ENCODE peak calls at places on chromosomes 5 and 9, in eight cellular contexts. One of them, this sample, is unnamed.
A peak's percentile ranks its signal among the peaks of the same experiment; 100 is the strongest.

GRCh38 chr9:20376780-20377179 is 245.5 kb downstream of the MLLT3 start:
- DNase-seq in IMR-90: no peak
- DNase-seq in prostate gland: no peak
- DNase-seq in ovary: no peak
- DNase-seq in esophagus squamous epithelium: no peak
- DNase-seq in H1: no peak
- DNase-seq in Peyer's patch: no peak
- DNase-seq in A549: no peak
- DNase-seq in this sample: no peak

GRCh38 chr5:107652839-107653607 is 17.7 kb downstream of the EFNA5 start:
- DNase-seq in IMR-90: no peak
- DNase-seq in prostate gland: no peak
- DNase-seq in ovary: no peak
- DNase-seq in esophagus squamous epithelium: no peak
- DNase-seq in H1: no peak
- DNase-seq in Peyer's patch: no peak
- DNase-seq in A549: no peak
- DNase-seq in this sample: no peak

GRCh38 chr9:108142504-108143201 is 653.1 kb upstream of the KLF4 start:
- DNase-seq in IMR-90: peak; percentile 50
- DNase-seq in prostate gland: peak; percentile 95
- DNase-seq in ovary: peak; percentile 72
- DNase-seq in esophagus squamous epithelium: no peak
- DNase-seq in H1: no peak
- DNase-seq in Peyer's patch: peak; percentile 79
- DNase-seq in A549: no peak
- DNase-seq in this sample: peak; percentile 80

GRCh38 chr9:116806075-116806474 is 119.0 kb downstream of the TRIM32 start:
- DNase-seq in IMR-90: peak; percentile 16
- DNase-seq in prostate gland: no peak
- DNase-seq in ovary: no peak
- DNase-seq in esophagus squamous epithelium: no peak
- DNase-seq in H1: no peak
- DNase-seq in Peyer's patch: no peak
- DNase-seq in A549: no peak
- DNase-seq in this sample: no peak

GRCh38 chr9:136156216-136157120 is 37.8 kb upstream of the TMEM250 start:
- DNase-seq in IMR-90: no peak
- DNase-seq in prostate gland: no peak
- DNase-seq in ovary: no peak
- DNase-seq in esophagus squamous epithelium: no peak
- DNase-seq in H1: no peak
- DNase-seq in Peyer's patch: no peak
- DNase-seq in A549: no peak
- DNase-seq in this sample: no peak

GRCh38 chr9:37908283-37908682 is 4.4 kb upstream of the SLC25A51 start:
- DNase-seq in IMR-90: no peak
- DNase-seq in prostate gland: no peak
- DNase-seq in ovary: no peak
- DNase-seq in esophagus squamous epithelium: no peak
- DNase-seq in H1: no peak
- DNase-seq in Peyer's patch: no peak
- DNase-seq in A549: no peak
- DNase-seq in this sample: no peak

GRCh38 chr9:38339087-38339486 is 53.4 kb upstream of the ALDH1B1 start:
- DNase-seq in IMR-90: peak; percentile 61
- DNase-seq in prostate gland: no peak
- DNase-seq in ovary: no peak
- DNase-seq in esophagus squamous epithelium: no peak
- DNase-seq in H1: no peak
- DNase-seq in Peyer's patch: peak; percentile 27
- DNase-seq in A549: no peak
- DNase-seq in this sample: peak; percentile 83

GRCh38 chr5:34652916-34653315 is 3.2 kb upstream of the RAI14 start:
- DNase-seq in IMR-90: peak; percentile 74
- DNase-seq in prostate gland: no peak
- DNase-seq in ovary: no peak
- DNase-seq in esophagus squamous epithelium: no peak
- DNase-seq in H1: no peak
- DNase-seq in Peyer's patch: no peak
- DNase-seq in A549: no peak
- DNase-seq in this sample: no peak

GRCh38 chr5:98770911-98771322 is 2.5 kb upstream of the RGMB start:
- DNase-seq in IMR-90: peak; percentile 40
- DNase-seq in prostate gland: no peak
- DNase-seq in ovary: no peak
- DNase-seq in esophagus squamous epithelium: no peak
- DNase-seq in H1: no peak
- DNase-seq in Peyer's patch: no peak
- DNase-seq in A549: peak; percentile 33
- DNase-seq in this sample: no peak

GRCh38 chr5:172904643-172905345 is 54.4 kb upstream of the RPL26L1 start:
- DNase-seq in IMR-90: peak; percentile 84
- DNase-seq in prostate gland: peak; percentile 95
- DNase-seq in ovary: peak; percentile 62
- DNase-seq in esophagus squamous epithelium: no peak
- DNase-seq in H1: no peak
- DNase-seq in Peyer's patch: peak; percentile 93
- DNase-seq in A549: no peak
- DNase-seq in this sample: peak; percentile 85

GRCh38 chr5:172902497-172903472 is 56.4 kb upstream of the RPL26L1 start:
- DNase-seq in IMR-90: peak; percentile 99
- DNase-seq in prostate gland: peak; percentile 49
- DNase-seq in ovary: peak; percentile 91
- DNase-seq in esophagus squamous epithelium: no peak
- DNase-seq in H1: no peak
- DNase-seq in Peyer's patch: peak; percentile 75
- DNase-seq in A549: peak; percentile 82
- DNase-seq in this sample: peak; percentile 94

GRCh38 chr5:172905346-172905756 is 53.9 kb upstream of the RPL26L1 start:
- DNase-seq in IMR-90: no peak
- DNase-seq in prostate gland: no peak
- DNase-seq in ovary: peak; percentile 34
- DNase-seq in esophagus squamous epithelium: no peak
- DNase-seq in H1: no peak
- DNase-seq in Peyer's patch: no peak
- DNase-seq in A549: no peak
- DNase-seq in this sample: no peak

GRCh38 chr5:172903790-172904189 is 55.4 kb upstream of the RPL26L1 start:
- DNase-seq in IMR-90: peak; percentile 96
- DNase-seq in prostate gland: peak; percentile 68
- DNase-seq in ovary: peak; percentile 82
- DNase-seq in esophagus squamous epithelium: no peak
- DNase-seq in H1: no peak
- DNase-seq in Peyer's patch: peak; percentile 86
- DNase-seq in A549: no peak
- DNase-seq in this sample: peak; percentile 86

DNA sequence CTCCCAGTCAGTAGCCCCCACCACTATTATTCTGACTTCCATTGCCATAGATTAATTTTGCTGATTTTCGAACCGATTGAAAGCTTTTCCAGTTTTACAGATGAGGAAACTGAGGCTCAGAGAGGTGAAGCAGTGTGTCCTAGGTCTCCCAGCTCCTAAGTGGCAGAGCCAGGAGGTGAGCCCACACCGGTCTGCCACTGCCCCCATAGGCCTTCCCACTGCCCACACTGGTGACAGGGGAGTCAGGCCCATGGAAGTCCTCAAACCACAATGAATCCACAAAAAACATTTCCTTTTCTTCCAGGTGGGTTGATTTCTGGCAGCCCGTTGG is 54.9 kb upstream of the RPL26L1 start:
- DNase-seq in IMR-90: no peak
- DNase-seq in prostate gland: no peak
- DNase-seq in ovary: no peak
- DNase-seq in esophagus squamous epithelium: no peak
- DNase-seq in H1: no peak
- DNase-seq in Peyer's patch: no peak
- DNase-seq in A549: no peak
- DNase-seq in this sample: no peak
- H3K27ac ChIP-seq in IMR-90: peak overlapping the region; percentile 97
- H3K27ac ChIP-seq in prostate gland: peak overlapping the region; percentile 96
- H3K27ac ChIP-seq in ovary: peak overlapping the region; percentile 75
- H3K27ac ChIP-seq in esophagus squamous epithelium: peak overlapping the region; percentile 86
- H3K27ac ChIP-seq in H1: no peak overlapping the region
- H3K27ac ChIP-seq in Peyer's patch: peak overlapping the region; percentile 98
- H3K27ac ChIP-seq in A549: peak overlapping the region; percentile 99
- H3K27ac ChIP-seq in this sample: peak overlapping the region; percentile 97

DNA sequence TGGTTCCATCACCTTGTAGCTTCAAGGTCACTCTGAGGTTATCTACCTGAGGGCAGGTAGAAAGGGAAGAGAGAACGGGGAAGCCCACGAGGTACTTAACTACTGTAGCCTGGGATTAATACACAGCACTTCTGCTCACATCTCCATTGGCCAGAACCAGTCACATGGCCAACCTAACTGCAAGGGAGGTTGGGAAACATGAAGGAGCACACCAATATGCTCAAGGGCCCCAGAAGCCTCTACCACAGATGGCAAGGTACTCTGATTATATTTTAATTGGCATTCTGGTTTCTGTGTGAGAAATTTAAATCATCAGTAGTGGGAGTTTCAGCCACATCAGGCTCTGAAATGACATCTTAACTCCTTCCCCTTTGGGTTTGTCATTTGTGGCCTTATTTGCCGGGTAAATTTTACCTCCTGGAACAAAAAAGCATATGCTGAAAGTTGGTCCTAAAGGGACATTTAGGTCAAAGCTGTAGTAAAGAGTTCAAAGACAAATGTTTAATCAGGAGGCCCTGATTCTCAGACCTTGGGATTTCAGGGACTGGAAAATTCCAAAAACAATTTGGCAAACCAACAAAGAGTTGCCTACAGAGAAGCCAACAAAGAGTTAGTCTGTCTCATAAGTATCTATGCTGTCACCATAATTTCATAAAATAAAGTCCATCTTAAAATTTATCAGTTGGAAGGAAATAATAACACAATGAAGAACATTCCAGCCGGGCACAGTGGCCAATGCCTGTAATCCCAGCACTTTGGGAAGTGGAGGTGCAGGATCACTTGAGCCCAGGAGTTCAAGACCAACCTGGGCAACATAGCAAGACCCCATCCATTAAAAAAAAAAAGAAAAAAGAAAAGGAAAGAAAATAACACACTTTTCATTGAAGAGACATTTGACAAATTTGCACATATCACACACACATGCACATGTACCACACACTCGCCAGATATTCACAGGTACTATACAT is 13.8 kb upstream of the MVB12B start:
- DNase-seq in IMR-90: no peak
- DNase-seq in prostate gland: no peak
- DNase-seq in ovary: no peak
- DNase-seq in esophagus squamous epithelium: no peak
- DNase-seq in H1: no peak
- DNase-seq in Peyer's patch: no peak
- DNase-seq in A549: no peak
- DNase-seq in this sample: no peak
- H3K4me1 ChIP-seq in IMR-90: no peaks in the 10 kb centered on the region
- H3K4me1 ChIP-seq in prostate gland: no peaks in the 10 kb centered on the region
- H3K4me1 ChIP-seq in ovary: no peaks in the 10 kb centered on the region
- H3K4me1 ChIP-seq in esophagus squamous epithelium: no peaks in the 10 kb centered on the region
- H3K4me1 ChIP-seq in H1: no peaks in the 10 kb centered on the region
- H3K4me1 ChIP-seq in Peyer's patch: no peaks in the 10 kb centered on the region
- H3K4me1 ChIP-seq in A549: no peaks in the 10 kb centered on the region
- H3K4me1 ChIP-seq in this sample: no peaks in the 10 kb centered on the region

GRCh38 chr5:172858990-172859811 is 25.1 kb downstream of the ERGIC1 start:
- DNase-seq in IMR-90: peak; percentile 93
- DNase-seq in prostate gland: no peak
- DNase-seq in ovary: no peak
- DNase-seq in esophagus squamous epithelium: no peak
- DNase-seq in H1: no peak
- DNase-seq in Peyer's patch: peak; percentile 88
- DNase-seq in A549: peak; percentile 55
- DNase-seq in this sample: peak; percentile 48

GRCh38 chr5:172862165-172862801 is 28.2 kb downstream of the ERGIC1 start:
- DNase-seq in IMR-90: peak; percentile 31
- DNase-seq in prostate gland: no peak
- DNase-seq in ovary: no peak
- DNase-seq in esophagus squamous epithelium: no peak
- DNase-seq in H1: no peak
- DNase-seq in Peyer's patch: no peak
- DNase-seq in A549: no peak
- DNase-seq in this sample: no peak

GRCh38 chr5:172861461-172861860 is 27.4 kb downstream of the ERGIC1 start:
- DNase-seq in IMR-90: no peak
- DNase-seq in prostate gland: no peak
- DNase-seq in ovary: no peak
- DNase-seq in esophagus squamous epithelium: no peak
- DNase-seq in H1: no peak
- DNase-seq in Peyer's patch: no peak
- DNase-seq in A549: no peak
- DNase-seq in this sample: no peak

GRCh38 chr5:172859966-172860365 is 25.9 kb downstream of the ERGIC1 start:
- DNase-seq in IMR-90: no peak
- DNase-seq in prostate gland: no peak
- DNase-seq in ovary: no peak
- DNase-seq in esophagus squamous epithelium: no peak
- DNase-seq in H1: no peak
- DNase-seq in Peyer's patch: no peak
- DNase-seq in A549: no peak
- DNase-seq in this sample: no peak

DNA sequence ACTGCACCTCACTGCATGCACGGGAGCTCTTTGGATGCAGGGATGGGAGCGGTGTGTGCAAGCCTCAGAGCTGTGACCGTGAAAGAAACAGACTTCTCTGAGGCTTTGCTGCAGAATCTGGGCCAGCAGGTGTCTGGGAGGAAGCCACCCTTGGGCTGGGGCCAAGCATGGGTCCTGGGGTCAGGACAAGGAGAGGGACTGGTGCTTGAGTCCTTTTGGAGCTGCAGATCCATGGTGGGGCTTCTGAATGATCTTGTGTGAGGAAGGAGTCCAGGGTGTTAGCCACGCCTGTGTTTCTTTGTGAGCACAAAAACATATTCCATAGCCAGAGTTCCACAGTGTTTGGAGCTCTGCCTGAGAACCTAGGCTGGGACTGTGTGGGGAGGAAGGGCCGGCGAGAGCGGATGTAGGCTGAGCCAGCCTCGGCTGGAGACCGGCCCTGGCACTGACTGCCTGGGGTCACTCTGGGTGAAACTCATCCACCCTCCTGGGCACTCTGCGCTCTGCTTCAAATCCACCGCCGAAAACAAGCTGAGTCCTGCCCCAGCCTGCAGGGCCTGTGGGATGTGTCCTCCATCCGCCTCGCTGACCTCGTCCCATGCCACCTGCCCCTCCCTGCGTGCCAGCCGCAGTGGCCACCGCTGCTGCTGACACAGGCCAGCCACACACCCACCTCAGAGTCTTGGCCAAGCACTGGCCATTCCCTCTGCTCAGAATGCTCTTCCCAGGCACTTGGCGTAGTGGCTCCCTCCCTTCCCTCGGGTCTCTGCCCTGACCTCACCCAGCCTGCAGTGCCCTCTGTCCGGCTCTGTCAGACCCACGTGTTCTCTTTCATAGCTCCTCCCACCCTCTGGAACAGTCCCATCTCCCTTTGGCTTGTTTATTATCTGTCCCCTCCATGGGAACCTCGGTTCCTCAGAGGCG is 26.7 kb downstream of the ERGIC1 start:
- DNase-seq in IMR-90: peak; percentile 32
- DNase-seq in prostate gland: peak; percentile 91
- DNase-seq in ovary: peak; percentile 90
- DNase-seq in esophagus squamous epithelium: no peak
- DNase-seq in H1: no peak
- DNase-seq in Peyer's patch: peak; percentile 72
- DNase-seq in A549: no peak
- DNase-seq in this sample: peak; percentile 96
- TF ChIP-seq POLR2A in IMR-90: no peak
- TF ChIP-seq POLR2A in prostate gland: peak; percentile 25
- TF ChIP-seq POLR2A in ovary: no peak
- TF ChIP-seq POLR2A in esophagus squamous epithelium: peak; percentile 6
- TF ChIP-seq POLR2A in H1: no peak
- TF ChIP-seq POLR2A in Peyer's patch: no peak
- TF ChIP-seq POLR2A in A549: no peak
- TF ChIP-seq POLR2A in this sample: peak; percentile 81

GRCh38 chr5:73121109-73121443 is 701 bp downstream of the TMEM171 start:
- DNase-seq in IMR-90: peak; percentile 47
- DNase-seq in prostate gland: no peak
- DNase-seq in ovary: no peak
- DNase-seq in esophagus squamous epithelium: no peak
- DNase-seq in H1: no peak
- DNase-seq in Peyer's patch: no peak
- DNase-seq in A549: no peak
- DNase-seq in this sample: no peak
- H3K27ac ChIP-seq in IMR-90: no peak overlapping the region
- H3K27ac ChIP-seq in prostate gland: no peak overlapping the region
- H3K27ac ChIP-seq in ovary: no peak overlapping the region
- H3K27ac ChIP-seq in esophagus squamous epithelium: peak overlapping the region; percentile 74
- H3K27ac ChIP-seq in H1: no peak overlapping the region
- H3K27ac ChIP-seq in Peyer's patch: peak overlapping the region; percentile 98
- H3K27ac ChIP-seq in A549: peak overlapping the region; percentile 66
- H3K27ac ChIP-seq in this sample: no peak overlapping the region